ENCODE peak calls at places on chromosomes 2 and 18, in six cellular contexts. N, F, L, M, P and R are unnamed samples.

GRCh38 chr18:79771446-79772107 is 26.2 kb upstream of the KCNG2 start:
- DNase-seq in N (no peak), F (no peak), L (no peak), M (no peak), P (no peak), R (no peak)

GRCh38 chr2:238506669-238507068 is 79.9 kb downstream of the ASB1 start:
- DNase-seq in N (no peak), F (no peak), L (no peak), M (no peak), P (no peak), R (no peak)

GRCh38 chr2:41853427-41854191 is 194.2 kb upstream of the PKDCC start:
- DNase-seq in N (peak; percentile 93), F (peak; percentile 77), L (no peak), M (peak; percentile 47), P (no peak), R (peak; percentile 71)

GRCh38 chr2:190840572-190841172 is 39.9 kb upstream of the GLS start:
- DNase-seq in N (no peak), F (no peak), L (no peak), M (no peak), P (no peak), R (no peak)

GRCh38 chr2:240186191-240186725 is 45.8 kb upstream of the OTOS start:
- DNase-seq in N (no peak), F (no peak), L (no peak), M (no peak), P (no peak), R (no peak)

GRCh38 chr2:229417906-229418305 is 146.8 kb upstream of the PID1 start:
- DNase-seq in N (peak; percentile 52), F (no peak), L (no peak), M (no peak), P (no peak), R (no peak)

GRCh38 chr2:230042195-230042594 is 26.5 kb downstream of the SLC16A14 start:
- DNase-seq in N (no peak), F (no peak), L (no peak), M (no peak), P (no peak), R (no peak)

GRCh38 chr18:77676901-77677300 is 427.3 kb downstream of the GALR1 start:
- DNase-seq in N (peak; percentile 59), F (no peak), L (no peak), M (no peak), P (no peak), R (no peak)

GRCh38 chr2:216736326-216736725 is 41.0 kb upstream of the IGFBP5 start:
- DNase-seq in N (no peak), F (no peak), L (no peak), M (no peak), P (no peak), R (no peak)

GRCh38 chr2:28902584-28902983 is 8.1 kb downstream of the WDR43 start:
- DNase-seq in N (no peak), F (no peak), L (no peak), M (no peak), P (no peak), R (no peak)

GRCh38 chr2:159612255-159612901 is 4.0 kb downstream of the BAZ2B start:
- DNase-seq in N (peak; percentile 32), F (peak; percentile 20), L (no peak), M (no peak), P (no peak), R (no peak)

GRCh38 chr2:204129591-204130270 is 193.2 kb downstream of the ICOS start:
- DNase-seq in N (no peak), F (no peak), L (no peak), M (no peak), P (no peak), R (no peak)

GRCh38 chr18:27143580-27144287 is 41.4 kb downstream of the CHST9 start:
- DNase-seq in N (peak; percentile 37), F (no peak), L (no peak), M (peak; percentile 45), P (peak; percentile 14), R (peak; percentile 87)

GRCh38 chr18:52682260-52682659 is 342.3 kb downstream of the DCC start:
- DNase-seq in N (peak; percentile 47), F (no peak), L (no peak), M (no peak), P (no peak), R (no peak)

GRCh38 chr18:28735731-28736130 is 558.8 kb upstream of the CDH2 start:
- DNase-seq in N (no peak), F (peak; percentile 53), L (no peak), M (no peak), P (no peak), R (no peak)

GRCh38 chr2:120845281-120845680 is 109.6 kb downstream of the GLI2 start:
- DNase-seq in N (no peak), F (no peak), L (peak; percentile 44), M (no peak), P (peak; percentile 75), R (peak; percentile 89)

GRCh38 chr2:121076885-121077549 is 208.0 kb downstream of the TFCP2L1 start:
- DNase-seq in N (peak; percentile 95), F (peak; percentile 75), L (peak; percentile 47), M (peak; percentile 84), P (peak; percentile 70), R (peak; percentile 89)

GRCh38 chr18:54117853-54118773 is 106.4 kb downstream of the MBD2 start:
- DNase-seq in N (peak; percentile 48), F (no peak), L (no peak), M (no peak), P (no peak), R (no peak)

GRCh38 chr2:173716458-173717052 is 248.6 kb downstream of the SP3 start:
- DNase-seq in N (no peak), F (peak; percentile 19), L (no peak), M (no peak), P (no peak), R (no peak)

GRCh38 chr2:173715483-173715882 is 249.7 kb downstream of the SP3 start:
- DNase-seq in N (no peak), F (no peak), L (no peak), M (no peak), P (no peak), R (no peak)

GRCh38 chr2:173708757-173709156 is 256.4 kb downstream of the SP3 start:
- DNase-seq in N (no peak), F (no peak), L (no peak), M (no peak), P (no peak), R (no peak)

GRCh38 chr2:173711816-173712215 is 253.4 kb downstream of the SP3 start:
- DNase-seq in N (no peak), F (no peak), L (no peak), M (no peak), P (no peak), R (no peak)

GRCh38 chr2:173713904-173714555 is 251.1 kb downstream of the SP3 start:
- DNase-seq in N (no peak), F (no peak), L (no peak), M (no peak), P (no peak), R (no peak)
- H3K4me1 ChIP-seq in N (no peaks in the 10 kb centered on the region), F (peaks cover 6% of the 10 kb centered on the region), L (no peaks in the 10 kb centered on the region), M (no peaks in the 10 kb centered on the region), P (no peaks in the 10 kb centered on the region), R (no peaks in the 10 kb centered on the region)

DNA sequence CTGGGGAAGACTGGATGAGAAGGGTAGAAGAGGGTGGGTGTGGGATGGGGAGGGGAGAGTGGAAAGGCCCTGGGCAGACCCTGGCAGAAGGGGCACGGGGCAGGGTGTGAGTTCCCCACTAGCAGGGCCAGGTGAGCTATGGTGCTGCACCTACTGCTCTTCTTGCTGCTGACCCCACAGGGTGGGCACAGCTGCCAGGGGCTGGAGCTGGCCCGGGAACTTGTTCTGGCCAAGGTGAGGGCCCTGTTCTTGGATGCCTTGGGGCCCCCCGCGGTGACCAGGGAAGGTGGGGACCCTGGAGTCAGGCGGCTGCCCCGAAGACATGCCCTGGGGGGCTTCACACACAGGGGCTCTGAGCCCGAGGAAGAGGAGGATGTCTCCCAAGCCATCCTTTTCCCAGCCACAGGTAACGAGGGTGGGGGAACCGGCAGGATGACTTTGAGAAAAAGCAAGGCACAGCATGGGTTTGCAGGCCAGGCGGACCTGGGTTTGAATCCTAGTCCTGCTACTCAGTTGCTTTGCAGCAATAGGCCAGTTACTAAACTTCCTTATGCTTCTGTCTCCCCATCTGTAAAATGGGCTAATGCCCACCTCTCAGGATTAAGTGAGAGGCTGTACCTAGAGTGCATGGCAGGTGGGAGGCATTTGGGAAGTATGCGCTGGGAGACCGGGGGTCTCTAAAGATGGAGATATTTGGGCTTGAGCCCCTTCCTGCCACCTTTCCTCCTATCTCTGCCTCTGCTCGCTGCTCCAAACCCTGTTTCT is at the start of gene INHA:
- DNase-seq in N (no peak), F (no peak), L (no peak), M (no peak), P (no peak), R (no peak)
- H3K4me3 ChIP-seq in N (peak within 1 kb of the TSS; percentile 71), F (peak within 1 kb of the TSS; percentile 92), L (peak within 1 kb of the TSS; percentile 76), M (peak within 1 kb of the TSS; percentile 76), P (peak within 1 kb of the TSS; percentile 81), R (peak within 1 kb of the TSS; percentile 69)

DNA sequence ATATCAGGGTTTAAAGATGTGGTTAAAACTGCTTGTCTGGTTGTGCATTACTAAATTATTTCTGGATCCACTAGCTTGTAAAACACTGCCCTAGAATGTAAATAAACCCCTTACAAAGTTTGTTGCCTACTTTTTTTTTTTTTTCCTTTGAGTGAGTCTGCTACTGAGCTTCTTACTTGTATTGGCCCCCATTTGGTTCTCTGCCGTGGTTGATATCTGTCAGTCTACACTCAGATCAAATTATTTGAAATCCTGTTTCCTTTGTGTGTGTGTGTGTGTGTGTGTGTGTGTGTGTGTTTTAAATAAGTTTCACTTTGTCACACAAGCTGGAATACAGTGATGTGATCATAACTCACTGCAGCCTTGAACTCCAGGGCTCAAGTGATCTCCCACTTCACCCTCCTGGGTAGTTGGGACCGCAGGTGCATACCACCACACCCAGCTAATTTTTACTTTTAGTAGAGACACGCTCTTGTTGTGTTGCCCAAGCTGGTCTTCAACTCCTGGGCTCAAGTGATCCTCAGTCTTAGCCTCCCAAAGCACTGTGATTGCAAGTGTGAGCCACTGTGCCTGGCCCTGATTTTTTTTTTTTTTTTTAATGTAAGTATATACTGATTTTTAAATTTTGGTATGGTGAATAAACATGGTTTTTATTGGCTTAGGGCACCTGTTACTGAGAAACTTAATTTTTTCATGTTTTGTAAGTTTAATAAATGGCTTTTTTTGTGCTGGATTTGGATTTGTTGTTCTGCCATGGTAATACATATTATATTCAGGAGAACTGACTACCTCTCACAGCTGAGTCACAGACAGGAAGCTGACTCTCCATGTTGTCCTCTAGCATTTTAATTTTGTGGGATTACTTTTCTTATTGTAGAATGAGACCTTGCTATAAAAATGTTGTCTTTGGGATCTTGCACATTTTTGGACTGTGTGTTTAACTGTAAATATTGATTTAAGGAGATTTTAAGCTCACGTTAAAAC is 48.5 kb downstream of the MAP4K4 start:
- DNase-seq in N (no peak), F (no peak), L (no peak), M (no peak), P (no peak), R (no peak)
- H3K4me1 ChIP-seq in N (peaks cover 65% of the 10 kb centered on the region), F (peaks cover 68% of the 10 kb centered on the region), L (peaks cover 6% of the 10 kb centered on the region), M (peaks cover 47% of the 10 kb centered on the region), P (peaks cover 52% of the 10 kb centered on the region), R (peaks cover 21% of the 10 kb centered on the region)

GRCh38 chr2:210227689-210228088 is 2.4 kb upstream of the ACADL start:
- DNase-seq in N (no peak), F (no peak), L (no peak), M (no peak), P (no peak), R (no peak)

GRCh38 chr2:210226186-210226585 is 939 bp upstream of the ACADL start:
- DNase-seq in N (no peak), F (no peak), L (no peak), M (no peak), P (no peak), R (no peak)

GRCh38 chr2:210224660-210225460 is at the start of gene ACADL:
- DNase-seq in N (peak; percentile 78), F (peak; percentile 32), L (no peak), M (peak; percentile 82), P (peak; percentile 65), R (peak; percentile 60)

GRCh38 chr2:210222607-210223006 is 2.6 kb downstream of the ACADL start:
- DNase-seq in N (no peak), F (no peak), L (no peak), M (no peak), P (no peak), R (no peak)

GRCh38 chr2:210225461-210225798 is 183 bp upstream of the ACADL start:
- DNase-seq in N (no peak), F (no peak), L (no peak), M (no peak), P (no peak), R (no peak)
- H3K4me3 ChIP-seq in N (peak overlapping the region; percentile 85), F (peak overlapping the region; percentile 63), L (peak overlapping the region; percentile 55), M (peak overlapping the region; percentile 66), P (peak overlapping the region; percentile 87), R (peak overlapping the region; percentile 76)